ENCODE peak calls at places on chromosomes 3 and 15, in eight cellular contexts. P is iPS-NIHi11; I is CD8-positive, alpha-beta T cell; W is non-pigmented ciliary epithelial cell; L is HS-5; X is T-cell; S is osteoblast; R is anterior cingulate cortex. E is an unnamed sample.

GRCh38 chr15:67241132-67241855 is 13.2 kb downstream of the AAGAB start:
- DNase-seq in L (no peak), W (no peak), I (no peak), P (no peak), R (no peak), S (no peak), X (no peak), E (no peak)

GRCh38 chr3:147191795-147192385 is 214.5 kb downstream of the ZIC4 start:
- DNase-seq in R (no peak), X (no peak), W (peak), L (peak), P (peak), S (no peak), I (no peak), E (peak)

GRCh38 chr3:9916734-9917680 is at the start of gene IL17RC:
- DNase-seq in R (peak), W (no peak), S (peak), P (peak), I (no peak), X (no peak), L (peak), E (peak)

GRCh38 chr15:100249096-100249815 is 92.5 kb downstream of the ADAMTS17 start:
- DNase-seq in X (no peak), I (no peak), R (no peak), W (no peak), P (no peak), L (no peak), S (peak), E (no peak)

GRCh38 chr15:23857028-23857641 is 170.0 kb upstream of the NDN start:
- DNase-seq in R (no peak), L (no peak), S (no peak), X (no peak), I (no peak), W (no peak), P (peak), E (no peak)

GRCh38 chr15:55791576-55792400 is 48.8 kb upstream of the PRTG start:
- DNase-seq in R (no peak), W (no peak), P (no peak), X (no peak), I (no peak), S (no peak), L (peak), E (no peak)

GRCh38 chr3:37703633-37704032 is 158.0 kb upstream of the CTDSPL start:
- DNase-seq in L (peak), R (no peak), P (no peak), X (no peak), S (no peak), I (no peak), W (peak), E (no peak)

GRCh38 chr3:82561759-82562158 is 800.3 kb upstream of the GBE1 start:
- DNase-seq in W (no peak), L (no peak), I (no peak), R (no peak), X (no peak), P (no peak), S (no peak), E (no peak)

GRCh38 chr3:127454051-127454450 is 136.5 kb downstream of the TPRA1 start:
- DNase-seq in X (no peak), R (no peak), S (no peak), I (no peak), P (no peak), L (no peak), W (no peak), E (no peak)

GRCh38 chr3:5201536-5201935 is 14.0 kb downstream of the EDEM1 start:
- DNase-seq in S (no peak), L (no peak), W (no peak), I (no peak), P (no peak), R (no peak), X (no peak), E (no peak)

GRCh38 chr3:48140284-48140683 is 47.9 kb downstream of the CDC25A start:
- DNase-seq in S (no peak), W (no peak), L (no peak), I (no peak), P (no peak), X (no peak), R (no peak), E (no peak)

GRCh38 chr15:53844634-53845033 is 85.2 kb upstream of the WDR72 start:
- DNase-seq in W (no peak), R (no peak), S (no peak), L (no peak), I (no peak), X (no peak), P (no peak), E (no peak)

GRCh38 chr3:130760922-130761321 is 14.3 kb upstream of the PIK3R4 start:
- DNase-seq in I (no peak), R (no peak), X (no peak), W (no peak), P (no peak), S (no peak), L (peak), E (no peak)

GRCh38 chr15:58590901-58591300 is 158.6 kb downstream of the ADAM10 start:
- DNase-seq in X (no peak), L (no peak), I (no peak), W (no peak), S (no peak), P (no peak), R (no peak), E (no peak)

GRCh38 chr15:83099290-83099689 is 8.2 kb upstream of the TM6SF1 start:
- DNase-seq in L (no peak), X (no peak), S (no peak), I (no peak), R (no peak), P (no peak), W (no peak), E (no peak)

GRCh38 chr3:68007621-68008226 is 353.3 kb upstream of the SUCLG2 start:
- DNase-seq in R (no peak), W (no peak), P (peak), L (no peak), X (peak), S (no peak), I (peak), E (no peak)

E was measured in amniotic stem cell.